ENCODE peak calls at places on chromosomes 6 and 20, in four cellular contexts. U is H1, T is K562, J is HepG2. Z is an unnamed sample.

GRCh38 chr6:139367810-139368321 is 6.6 kb downstream of the CITED2 start:
- DNase-seq in T (no peak), U (no peak), J (no peak), Z (no peak)

GRCh38 chr20:38392356-38392755 is 42.8 kb downstream of the SNHG17 start:
- DNase-seq in U (no peak), T (no peak), J (no peak), Z (no peak)

GRCh38 chr6:123810214-123810613 is 6.5 kb downstream of the NKAIN2 start:
- DNase-seq in J (no peak), T (no peak), U (no peak), Z (no peak)

GRCh38 chr6:6699741-6700367 is 111.3 kb downstream of the LY86 start:
- DNase-seq in T (peak; percentile 30), J (no peak), U (no peak), Z (no peak)

GRCh38 chr6:111573892-111574800 is 31.5 kb downstream of the TRAF3IP2 start:
- DNase-seq in U (no peak), J (no peak), T (no peak), Z (no peak)

GRCh38 chr20:53362736-53363135 is 230.9 kb downstream of the ZNF217 start:
- DNase-seq in U (no peak), J (no peak), T (no peak), Z (no peak)

GRCh38 chr6:137724495-137725211 is 142.4 kb upstream of the TNFAIP3 start:
- DNase-seq in J (no peak), U (no peak), T (no peak), Z (no peak)

GRCh38 chr6:89268776-89269175 is 46.3 kb downstream of the GABRR2 start:
- DNase-seq in U (no peak), J (no peak), T (no peak), Z (no peak)

GRCh38 chr6:46410330-46410953 is 80.8 kb downstream of the RCAN2 start:
- DNase-seq in U (no peak), T (peak; percentile 38), J (peak; percentile 57), Z (peak; percentile 21)

DNA sequence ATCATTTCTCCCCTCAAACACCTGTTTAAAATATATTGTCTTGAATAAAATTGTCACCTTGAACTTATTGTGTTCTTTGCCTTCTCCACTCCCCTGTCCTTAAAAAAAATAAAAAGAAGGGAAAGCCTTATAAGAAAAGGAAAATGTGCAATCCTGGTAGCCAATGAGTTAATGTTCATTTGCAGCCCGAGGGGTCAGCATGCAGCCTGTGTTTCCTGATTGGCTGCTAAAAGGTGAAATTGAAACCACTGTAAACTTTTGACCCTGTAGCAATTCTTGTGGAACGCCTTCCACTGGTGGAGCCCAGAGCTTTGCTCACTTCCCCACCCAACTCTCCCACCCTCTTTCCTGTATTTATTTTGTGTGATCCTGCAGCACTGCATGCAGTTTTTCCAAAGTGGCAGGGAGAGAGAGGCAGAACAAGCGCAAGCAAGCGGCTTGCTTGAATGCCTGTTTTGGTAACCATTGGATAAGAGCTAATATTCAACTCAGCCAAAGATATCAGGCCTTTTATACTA is 74.9 kb downstream of the NCOA3 start:
- DNase-seq in T (peak; percentile 77), U (no peak), J (peak; percentile 97), Z (peak; percentile 46)
- H3K4me2 ChIP-seq in T (peak overlapping the region; percentile 54), U (no peak overlapping the region), J (peak overlapping the region; percentile 74), Z (peak overlapping the region; percentile 76)

GRCh38 chr20:62160876-62161275 is 17.3 kb downstream of the SS18L1 start:
- DNase-seq in J (no peak), U (no peak), T (no peak), Z (no peak)

GRCh38 chr20:62158541-62158940 is 15.0 kb downstream of the SS18L1 start:
- DNase-seq in T (no peak), J (no peak), U (no peak), Z (no peak)

GRCh38 chr20:62159052-62159451 is 15.5 kb downstream of the SS18L1 start:
- DNase-seq in U (no peak), T (no peak), J (no peak), Z (no peak)

GRCh38 chr20:62160253-62160652 is 16.7 kb downstream of the SS18L1 start:
- DNase-seq in J (no peak), U (no peak), T (no peak), Z (no peak)

DNA sequence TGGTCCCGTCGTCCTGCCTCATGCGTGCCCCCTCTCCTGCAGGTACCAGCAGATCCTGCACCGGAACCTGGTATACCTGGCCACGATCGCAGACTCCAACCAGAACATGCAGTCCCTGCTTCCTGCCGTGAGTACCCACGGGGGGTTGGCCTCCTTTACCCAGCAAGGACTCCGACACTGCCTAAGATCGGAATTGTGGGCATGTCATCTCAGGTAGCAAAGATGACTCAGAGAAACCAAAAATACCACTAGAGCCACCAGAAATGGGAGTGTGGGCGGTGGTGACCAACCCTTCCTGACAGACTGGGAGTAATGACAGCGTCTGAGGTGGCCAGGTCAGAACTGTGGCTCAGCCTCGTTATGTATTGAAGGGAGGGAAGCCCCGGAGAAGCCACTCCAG is 16.3 kb downstream of the SS18L1 start:
- DNase-seq in U (no peak), T (no peak), J (no peak), Z (peak; percentile 50)
- TF ChIP-seq HDAC6 in U (no peak), T (no peak), J (no peak), Z (no peak)

GRCh38 chr6:14876778-14877613 is 368.9 kb upstream of the JARID2 start:
- DNase-seq in U (no peak), T (no peak), J (no peak), Z (peak; percentile 95)
- TF ChIP-seq CHD2 in U (no peak), T (no peak), J (no peak), Z (no peak)

DNA sequence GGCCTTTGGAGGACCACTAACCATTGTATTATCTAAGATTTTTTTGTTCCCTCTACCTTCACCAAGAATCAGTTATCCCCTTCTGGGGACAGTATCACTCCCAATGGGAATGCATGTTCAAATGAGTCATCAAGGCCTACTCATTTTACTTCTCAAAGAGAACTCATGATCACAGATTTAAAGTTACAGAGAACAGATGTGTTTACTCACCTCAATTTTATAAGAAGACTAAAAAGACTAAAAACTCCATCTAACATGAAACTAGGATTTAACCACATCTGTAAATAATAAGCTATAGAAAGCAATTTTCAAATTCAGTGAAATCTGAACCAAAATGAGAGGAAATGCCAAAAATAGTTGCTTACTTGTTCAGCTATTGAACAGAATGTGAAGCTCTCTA is 300.1 kb upstream of the KCNQ5 start:
- DNase-seq in J (no peak), U (no peak), T (no peak), Z (no peak)
- H3K4me2 ChIP-seq in J (no peak overlapping the region), U (no peak overlapping the region), T (no peak overlapping the region), Z (no peak overlapping the region)

Z was measured in GM12878.